ENCODE peak calls at places on chromosomes 13 and 19, in five cellular contexts. One of them, this sample, is unnamed.

GRCh38 chr13:50911051-50911690 is 1.6 kb downstream of the RNASEH2B start:
- DNase-seq in transverse colon: no peak
- DNase-seq in mesendoderm: no peak
- DNase-seq in fibroblast of lung: peak
- DNase-seq in AG04449: no peak
- DNase-seq in this sample: peak

GRCh38 chr19:27851002-27851481 is 1361.9 kb downstream of the UQCRFS1 start:
- DNase-seq in transverse colon: no peak
- DNase-seq in fibroblast of lung: no peak
- DNase-seq in AG04449: no peak
- DNase-seq in mesendoderm: no peak
- DNase-seq in this sample: no peak

GRCh38 chr13:40352807-40353562 is 313.5 kb downstream of the FOXO1 start:
- DNase-seq in transverse colon: no peak
- DNase-seq in AG04449: no peak
- DNase-seq in fibroblast of lung: peak
- DNase-seq in mesendoderm: no peak
- DNase-seq in this sample: no peak

GRCh38 chr13:27043013-27043412 is 128.6 kb downstream of the USP12 start:
- DNase-seq in transverse colon: no peak
- DNase-seq in mesendoderm: peak
- DNase-seq in fibroblast of lung: peak
- DNase-seq in AG04449: peak
- DNase-seq in this sample: peak

GRCh38 chr13:27131202-27131623 is 40.4 kb downstream of the USP12 start:
- DNase-seq in mesendoderm: peak
- DNase-seq in fibroblast of lung: no peak
- DNase-seq in AG04449: no peak
- DNase-seq in transverse colon: no peak
- DNase-seq in this sample: no peak

GRCh38 chr19:29404951-29405727 is 120.7 kb upstream of the VSTM2B start:
- DNase-seq in AG04449: no peak
- DNase-seq in mesendoderm: peak
- DNase-seq in fibroblast of lung: no peak
- DNase-seq in transverse colon: peak
- DNase-seq in this sample: no peak

GRCh38 chr13:38202730-38203129 is 146.9 kb upstream of the UFM1 start:
- DNase-seq in fibroblast of lung: no peak
- DNase-seq in transverse colon: no peak
- DNase-seq in mesendoderm: no peak
- DNase-seq in AG04449: no peak
- DNase-seq in this sample: peak

GRCh38 chr19:15400521-15401396 is 18.0 kb downstream of the AKAP8L start:
- DNase-seq in AG04449: no peak
- DNase-seq in fibroblast of lung: no peak
- DNase-seq in mesendoderm: no peak
- DNase-seq in transverse colon: no peak
- DNase-seq in this sample: no peak

GRCh38 chr13:26819067-26819466 is 58.5 kb upstream of the GPR12 start:
- DNase-seq in fibroblast of lung: no peak
- DNase-seq in AG04449: no peak
- DNase-seq in transverse colon: no peak
- DNase-seq in mesendoderm: no peak
- DNase-seq in this sample: no peak

GRCh38 chr13:91381371-91381770 is 17.1 kb upstream of the GPC5 start:
- DNase-seq in transverse colon: no peak
- DNase-seq in mesendoderm: no peak
- DNase-seq in fibroblast of lung: peak
- DNase-seq in AG04449: no peak
- DNase-seq in this sample: peak

GRCh38 chr19:41646589-41647204 is 19.8 kb upstream of the CEACAM4 start:
- DNase-seq in transverse colon: no peak
- DNase-seq in mesendoderm: no peak
- DNase-seq in AG04449: no peak
- DNase-seq in fibroblast of lung: no peak
- DNase-seq in this sample: peak

GRCh38 chr13:111516712-111517640 is 196.5 kb downstream of the TEX29 start:
- DNase-seq in AG04449: no peak
- DNase-seq in mesendoderm: no peak
- DNase-seq in transverse colon: no peak
- DNase-seq in fibroblast of lung: no peak
- DNase-seq in this sample: no peak

GRCh38 chr19:51125421-51126075 is 842 bp downstream of the SIGLEC9 start:
- DNase-seq in transverse colon: no peak
- DNase-seq in mesendoderm: no peak
- DNase-seq in fibroblast of lung: no peak
- DNase-seq in AG04449: no peak
- DNase-seq in this sample: no peak
- H3K4me3 ChIP-seq in transverse colon: peak
- H3K4me3 ChIP-seq in mesendoderm: no peak
- H3K4me3 ChIP-seq in fibroblast of lung: no peak
- H3K4me3 ChIP-seq in AG04449: no peak
- H3K4me3 ChIP-seq in this sample: no peak

GRCh38 chr19:47020132-47020805 is 632 bp downstream of the NPAS1 start:
- DNase-seq in fibroblast of lung: no peak
- DNase-seq in mesendoderm: no peak
- DNase-seq in transverse colon: no peak
- DNase-seq in AG04449: no peak
- DNase-seq in this sample: no peak
- H3K4me3 ChIP-seq in fibroblast of lung: peak
- H3K4me3 ChIP-seq in mesendoderm: no peak
- H3K4me3 ChIP-seq in transverse colon: peak
- H3K4me3 ChIP-seq in AG04449: peak
- H3K4me3 ChIP-seq in this sample: peak

DNA sequence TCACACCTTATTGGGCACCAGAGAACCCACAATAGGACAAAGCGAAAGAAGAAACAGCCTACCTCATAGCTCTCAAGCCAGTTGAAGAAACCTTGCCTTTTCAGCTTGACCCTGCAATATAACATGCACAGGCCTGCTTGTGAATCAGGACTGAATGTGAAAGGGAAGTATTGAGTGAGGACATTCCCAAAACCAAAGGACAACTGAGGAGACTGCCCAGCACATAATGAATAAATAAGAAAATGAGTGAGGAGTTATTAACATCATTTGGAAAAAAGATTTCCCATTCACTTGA is 15.7 kb upstream of the ZNF544 start:
- DNase-seq in AG04449: no peak
- DNase-seq in mesendoderm: no peak
- DNase-seq in transverse colon: no peak
- DNase-seq in fibroblast of lung: no peak
- DNase-seq in this sample: no peak
- H3K4me3 ChIP-seq in AG04449: no peak
- H3K4me3 ChIP-seq in mesendoderm: peak
- H3K4me3 ChIP-seq in transverse colon: no peak
- H3K4me3 ChIP-seq in fibroblast of lung: no peak
- H3K4me3 ChIP-seq in this sample: no peak

GRCh38 chr19:17966497-17967257 is at the start of gene KCNN1:
- DNase-seq in transverse colon: no peak
- DNase-seq in mesendoderm: no peak
- DNase-seq in fibroblast of lung: no peak
- DNase-seq in AG04449: no peak
- DNase-seq in this sample: no peak
- H3K4me3 ChIP-seq in transverse colon: no peak
- H3K4me3 ChIP-seq in mesendoderm: peak
- H3K4me3 ChIP-seq in fibroblast of lung: no peak
- H3K4me3 ChIP-seq in AG04449: peak
- H3K4me3 ChIP-seq in this sample: no peak

GRCh38 chr13:98563071-98563470 is 13.8 kb downstream of the STK24 start:
- DNase-seq in transverse colon: no peak
- DNase-seq in AG04449: no peak
- DNase-seq in mesendoderm: peak
- DNase-seq in fibroblast of lung: no peak
- DNase-seq in this sample: no peak
- H3K4me3 ChIP-seq in transverse colon: no peak
- H3K4me3 ChIP-seq in AG04449: no peak
- H3K4me3 ChIP-seq in mesendoderm: no peak
- H3K4me3 ChIP-seq in fibroblast of lung: peak
- H3K4me3 ChIP-seq in this sample: peak

GRCh38 chr13:32986552-32986951 is 29.7 kb upstream of the KL start:
- DNase-seq in AG04449: no peak
- DNase-seq in transverse colon: no peak
- DNase-seq in mesendoderm: peak
- DNase-seq in fibroblast of lung: no peak
- DNase-seq in this sample: no peak

GRCh38 chr13:32984857-32985626 is 31.2 kb upstream of the KL start:
- DNase-seq in transverse colon: peak
- DNase-seq in mesendoderm: no peak
- DNase-seq in fibroblast of lung: no peak
- DNase-seq in AG04449: no peak
- DNase-seq in this sample: no peak

GRCh38 chr13:32987462-32987861 is 28.8 kb upstream of the KL start:
- DNase-seq in transverse colon: no peak
- DNase-seq in mesendoderm: no peak
- DNase-seq in AG04449: no peak
- DNase-seq in fibroblast of lung: no peak
- DNase-seq in this sample: no peak

GRCh38 chr13:32989331-32989730 is 26.9 kb upstream of the KL start:
- DNase-seq in fibroblast of lung: no peak
- DNase-seq in transverse colon: no peak
- DNase-seq in AG04449: no peak
- DNase-seq in mesendoderm: no peak
- DNase-seq in this sample: peak

DNA sequence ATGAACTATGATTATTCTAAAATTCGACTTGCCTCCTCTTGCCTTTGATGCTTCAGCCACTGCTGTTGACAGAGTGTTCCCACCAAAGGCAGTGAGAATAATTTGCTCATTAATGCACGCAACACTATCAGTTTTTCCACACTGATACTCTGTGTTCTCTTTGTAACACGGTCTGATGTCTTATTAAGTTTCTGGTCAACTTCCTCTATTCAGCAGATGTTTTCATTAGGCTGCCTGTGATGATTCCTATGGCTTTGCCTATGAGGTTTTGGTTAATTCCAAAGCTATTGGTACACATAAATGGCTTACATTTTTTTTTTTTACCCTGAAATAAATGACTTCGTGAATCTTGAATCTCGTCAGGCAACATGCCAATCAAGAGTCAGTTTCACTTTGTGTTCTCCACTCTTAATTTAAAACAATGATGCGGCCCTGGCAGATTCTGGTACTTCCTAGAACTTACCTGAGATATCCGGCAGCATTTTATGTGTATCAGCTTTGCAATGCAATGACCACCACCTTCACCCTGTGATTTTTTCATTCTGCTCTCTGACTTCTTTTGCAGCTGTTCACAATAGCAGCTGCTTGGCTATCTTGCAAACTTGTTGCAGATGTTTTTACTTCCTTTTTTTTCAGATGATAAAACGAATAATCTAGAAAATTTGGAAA is 27.5 kb upstream of the KL start:
- DNase-seq in mesendoderm: no peak
- DNase-seq in transverse colon: no peak
- DNase-seq in fibroblast of lung: no peak
- DNase-seq in AG04449: no peak
- DNase-seq in this sample: peak
- H3K4me3 ChIP-seq in mesendoderm: no peak
- H3K4me3 ChIP-seq in transverse colon: no peak
- H3K4me3 ChIP-seq in fibroblast of lung: peak
- H3K4me3 ChIP-seq in AG04449: no peak
- H3K4me3 ChIP-seq in this sample: no peak

GRCh38 chr19:1042689-1043511 is 3.0 kb downstream of the ABCA7 start:
- DNase-seq in mesendoderm: no peak
- DNase-seq in AG04449: no peak
- DNase-seq in transverse colon: peak
- DNase-seq in fibroblast of lung: peak
- DNase-seq in this sample: no peak
- H3K4me3 ChIP-seq in mesendoderm: no peak
- H3K4me3 ChIP-seq in AG04449: no peak
- H3K4me3 ChIP-seq in transverse colon: peak
- H3K4me3 ChIP-seq in fibroblast of lung: no peak
- H3K4me3 ChIP-seq in this sample: no peak